ENCODE peak calls at places on chromosomes 12 and 14, in eight cellular contexts. F, H, Z, I, N, Q, L and U are unnamed samples.

GRCh38 chr12:109163150-109163549 is 46.8 kb downstream of the ACACB start:
- DNase-seq in F (no peak), H (no peak), Z (no peak), I (no peak), N (no peak), Q (no peak), L (no peak), U (no peak)

GRCh38 chr12:104448031-104448430 is 8.7 kb upstream of the CHST11 start:
- DNase-seq in F (no peak), H (no peak), Z (no peak), I (no peak), N (no peak), Q (no peak), L (no peak), U (no peak)

GRCh38 chr14:91847693-91848092 is 19.6 kb downstream of the TC2N start:
- DNase-seq in F (no peak), H (no peak), Z (no peak), I (no peak), N (no peak), Q (no peak), L (no peak), U (no peak)

GRCh38 chr12:48489012-48489411 is 6.7 kb downstream of the C12orf54 start:
- DNase-seq in F (no peak), H (no peak), Z (no peak), I (no peak), N (no peak), Q (no peak), L (no peak), U (no peak)

GRCh38 chr14:96162741-96163140 is 41.9 kb upstream of the BDKRB2 start:
- DNase-seq in F (no peak), H (no peak), Z (no peak), I (no peak), N (peak), Q (peak), L (no peak), U (no peak)

GRCh38 chr12:27951898-27952297 is 20.6 kb downstream of the PTHLH start:
- DNase-seq in F (no peak), H (no peak), Z (no peak), I (no peak), N (no peak), Q (no peak), L (no peak), U (no peak)

GRCh38 chr12:11085419-11085818 is 6.7 kb downstream of the TAS2R43 start:
- DNase-seq in F (no peak), H (no peak), Z (no peak), I (no peak), N (no peak), Q (no peak), L (no peak), U (no peak)

GRCh38 chr12:68455676-68456345 is 123.6 kb upstream of the MDM1 start:
- DNase-seq in F (no peak), H (no peak), Z (no peak), I (no peak), N (no peak), Q (no peak), L (no peak), U (no peak)

GRCh38 chr12:81332054-81332453 is 254.2 kb downstream of the ACSS3 start:
- DNase-seq in F (no peak), H (no peak), Z (no peak), I (no peak), N (no peak), Q (no peak), L (no peak), U (no peak)

GRCh38 chr14:64467131-64467530 is 1.8 kb downstream of the AKAP5 start:
- DNase-seq in F (no peak), H (no peak), Z (no peak), I (no peak), N (no peak), Q (peak), L (no peak), U (no peak)

GRCh38 chr14:34324363-34324795 is 137.7 kb downstream of the SPTSSA start:
- DNase-seq in F (peak), H (no peak), Z (no peak), I (no peak), N (no peak), Q (peak), L (no peak), U (no peak)

GRCh38 chr12:89862511-89863331 is 154.1 kb upstream of the ATP2B1 start:
- DNase-seq in F (no peak), H (no peak), Z (peak), I (peak), N (no peak), Q (peak), L (no peak), U (no peak)

GRCh38 chr12:131510431-131510830 is 200.5 kb upstream of the SFSWAP start:
- DNase-seq in F (no peak), H (no peak), Z (no peak), I (no peak), N (no peak), Q (no peak), L (no peak), U (no peak)

GRCh38 chr12:57153420-57153997 is 6.1 kb upstream of the LRP1-AS start:
- DNase-seq in F (no peak), H (peak), Z (no peak), I (no peak), N (no peak), Q (no peak), L (no peak), U (no peak)

GRCh38 chr14:69535230-69535848 is 39.3 kb downstream of the CCDC177 start:
- DNase-seq in F (peak), H (no peak), Z (no peak), I (no peak), N (peak), Q (peak), L (no peak), U (peak)